ENCODE peak calls at places on chromosomes 2 and 18, in six cellular contexts. U, T, G, W, Q and K are unnamed samples.

GRCh38 chr2:164178835-164179470 is 442.3 kb downstream of the GRB14 start:
- DNase-seq in T (no peak), Q (no peak), W (no peak), G (no peak), U (no peak), K (no peak)

GRCh38 chr18:59516356-59517155 is 157.5 kb upstream of the LMAN1 start:
- DNase-seq in T (no peak), U (peak), W (no peak), G (peak), Q (no peak), K (peak)

GRCh38 chr2:225042800-225043167 is 516 bp upstream of the DOCK10 start:
- DNase-seq in Q (no peak), G (no peak), U (no peak), T (no peak), W (no peak), K (no peak)

GRCh38 chr2:156918410-156918809 is 339.1 kb upstream of the GALNT5 start:
- DNase-seq in Q (no peak), G (no peak), W (no peak), U (no peak), T (no peak), K (no peak)

GRCh38 chr2:56522605-56523089 is 338.9 kb downstream of the CCDC85A start:
- DNase-seq in T (no peak), G (no peak), U (no peak), W (no peak), Q (no peak), K (no peak)

GRCh38 chr2:112204411-112204810 is 50.4 kb downstream of the ZC3H8 start:
- DNase-seq in U (no peak), W (no peak), G (no peak), Q (no peak), T (no peak), K (no peak)

GRCh38 chr18:43587538-43588153 is 310.4 kb upstream of the SYT4 start:
- DNase-seq in U (no peak), W (no peak), T (no peak), G (no peak), Q (no peak), K (no peak)

GRCh38 chr2:77521931-77522470 is at the start of gene LRRTM4:
- DNase-seq in Q (no peak), U (no peak), T (no peak), G (no peak), W (no peak), K (peak)

GRCh38 chr18:49757513-49758262 is 55.6 kb downstream of the ACAA2 start:
- DNase-seq in T (no peak), Q (no peak), U (no peak), W (no peak), G (no peak), K (no peak)

GRCh38 chr2:3042601-3043585 is 334.7 kb downstream of the EIPR1 start:
- DNase-seq in U (no peak), G (no peak), T (no peak), Q (no peak), W (no peak), K (no peak)

GRCh38 chr2:101432411-101433181 is 42.3 kb downstream of the RFX8 start:
- DNase-seq in T (no peak), W (no peak), G (no peak), Q (no peak), U (no peak), K (no peak)

GRCh38 chr2:233053928-233054774 is 6.0 kb upstream of the INPP5D start:
- DNase-seq in Q (peak), U (peak), T (peak), G (no peak), W (peak), K (peak)

GRCh38 chr2:140247451-140248205 is 1467.4 kb upstream of the NXPH2 start:
- DNase-seq in U (no peak), G (no peak), W (no peak), Q (no peak), T (no peak), K (peak)

GRCh38 chr2:96274355-96275056 is 8.5 kb downstream of the CIAO1 start:
- DNase-seq in U (no peak), Q (no peak), W (no peak), T (no peak), G (no peak), K (no peak)

GRCh38 chr2:139990646-139991335 is 1210.6 kb upstream of the NXPH2 start:
- DNase-seq in W (no peak), Q (no peak), G (no peak), T (no peak), U (no peak), K (no peak)

GRCh38 chr2:68831688-68832087 is 39.5 kb downstream of the BMP10 start:
- DNase-seq in G (no peak), Q (no peak), U (no peak), T (no peak), W (no peak), K (no peak)

GRCh38 chr18:13273800-13274199 is 55.2 kb downstream of the LDLRAD4 start:
- DNase-seq in U (no peak), G (no peak), W (peak), Q (no peak), T (peak), K (no peak)

GRCh38 chr2:177772529-177772928 is 300.0 kb downstream of the PDE11A start:
- DNase-seq in G (no peak), W (no peak), Q (no peak), T (no peak), U (no peak), K (no peak)

GRCh38 chr2:190649798-190650390 is 1.0 kb downstream of the NAB1 start:
- DNase-seq in W (no peak), Q (no peak), T (no peak), U (no peak), G (no peak), K (no peak)

GRCh38 chr18:57009836-57010235 is 137.1 kb upstream of the BOD1L2 start:
- DNase-seq in Q (no peak), G (no peak), T (no peak), W (no peak), U (no peak), K (no peak)

GRCh38 chr18:79208882-79209281 is 139.7 kb downstream of the ATP9B start:
- DNase-seq in U (no peak), G (no peak), W (no peak), Q (no peak), T (no peak), K (no peak)

GRCh38 chr18:12327510-12328178 is 19.6 kb downstream of the TUBB6 start:
- DNase-seq in G (peak), W (peak), Q (peak), T (peak), U (peak), K (peak)

GRCh38 chr2:207184348-207184747 is 18.6 kb upstream of the KLF7 start:
- DNase-seq in Q (no peak), T (no peak), W (no peak), G (no peak), U (no peak), K (no peak)

GRCh38 chr2:3517948-3518495 is 1.3 kb downstream of the ADI1 start:
- DNase-seq in U (no peak), W (no peak), Q (no peak), G (no peak), T (no peak), K (no peak)

GRCh38 chr2:215845839-215846586 is 167.3 kb downstream of the MREG start:
- DNase-seq in Q (no peak), U (no peak), G (no peak), T (no peak), W (no peak), K (no peak)

GRCh38 chr2:203534486-203535077 is 519 bp downstream of the RAPH1 start:
- DNase-seq in U (no peak), G (no peak), Q (no peak), T (peak), W (no peak), K (peak)

GRCh38 chr2:127406454-127406853 is 11.8 kb upstream of the PROC start:
- DNase-seq in U (no peak), W (no peak), Q (no peak), T (no peak), G (no peak), K (no peak)

GRCh38 chr18:59697236-59697932 is at the start of gene CCBE1:
- DNase-seq in T (no peak), Q (no peak), U (peak), G (peak), W (no peak), K (peak)

GRCh38 chr2:44744961-44745360 is 196.5 kb upstream of the SIX3 start:
- DNase-seq in T (no peak), W (no peak), U (no peak), G (no peak), Q (no peak), K (no peak)

GRCh38 chr18:63137999-63138448 is 181.5 kb downstream of the BCL2 start:
- DNase-seq in U (no peak), G (no peak), Q (peak), T (peak), W (peak), K (no peak)

GRCh38 chr2:189370719-189371118 is 70.6 kb upstream of the WDR75 start:
- DNase-seq in Q (no peak), U (no peak), W (no peak), G (no peak), T (no peak), K (no peak)

GRCh38 chr2:171553858-171554257 is 31.6 kb downstream of the CYBRD1 start:
- DNase-seq in W (no peak), U (no peak), T (no peak), Q (no peak), G (no peak), K (no peak)

GRCh38 chr18:2932247-2933181 is 80.4 kb downstream of the LPIN2 start:
- DNase-seq in T (peak), W (no peak), Q (peak), G (no peak), U (no peak), K (no peak)

GRCh38 chr2:72883356-72883962 is 3.7 kb upstream of the SPR start:
- DNase-seq in T (no peak), G (no peak), Q (no peak), U (no peak), W (no peak), K (no peak)

GRCh38 chr2:163652741-163653140 is 83.1 kb downstream of the FIGN start:
- DNase-seq in G (no peak), Q (no peak), W (no peak), U (no peak), T (no peak), K (no peak)

GRCh38 chr2:112004246-112004645 is 50.8 kb upstream of the TMEM87B start:
- DNase-seq in W (no peak), G (no peak), Q (no peak), U (no peak), T (no peak), K (peak)